ENCODE peak calls at places on chromosomes 1 and 21, in five cellular contexts. T, I, P, Z and S are unnamed samples.

GRCh38 chr1:58983159-58983558 is 199.3 kb upstream of the JUN start:
- DNase-seq in T (peak), I (no peak), P (no peak), Z (no peak), S (no peak)

GRCh38 chr1:65317866-65318653 is 8.7 kb downstream of the DNAJC6 start:
- DNase-seq in T (no peak), I (no peak), P (peak), Z (no peak), S (peak)

GRCh38 chr1:46342084-46342656 is 1.6 kb downstream of the NSUN4 start:
- DNase-seq in T (peak), I (no peak), P (peak), Z (no peak), S (peak)

GRCh38 chr1:227885135-227885647 is 62.5 kb downstream of the WNT9A start:
- DNase-seq in T (no peak), I (no peak), P (no peak), Z (peak), S (no peak)

GRCh38 chr21:33383056-33383888 is 19.9 kb upstream of the IFNGR2 start:
- DNase-seq in T (peak), I (peak), P (peak), Z (peak), S (peak)

GRCh38 chr1:2298685-2299673 is 70.9 kb downstream of the SKI start:
- DNase-seq in T (no peak), I (no peak), P (no peak), Z (peak), S (no peak)

GRCh38 chr1:106676021-106676420 is 380.5 kb upstream of the PRMT6 start:
- DNase-seq in T (no peak), I (no peak), P (no peak), Z (no peak), S (no peak)

GRCh38 chr1:151146072-151146415 is 387 bp downstream of the SEMA6C start:
- DNase-seq in T (no peak), I (no peak), P (no peak), Z (no peak), S (no peak)

GRCh38 chr1:65681101-65681500 is 111.6 kb upstream of the PDE4B start:
- DNase-seq in T (peak), I (no peak), P (no peak), Z (no peak), S (no peak)

GRCh38 chr1:22875851-22876250 is 96.8 kb downstream of the LACTBL1 start:
- DNase-seq in T (no peak), I (no peak), P (no peak), Z (no peak), S (no peak)

GRCh38 chr1:111593403-111594127 is 26.0 kb upstream of the RAP1A start:
- DNase-seq in T (no peak), I (no peak), P (no peak), Z (no peak), S (no peak)

GRCh38 chr1:205057808-205058575 is 15.0 kb downstream of the CNTN2 start:
- DNase-seq in T (no peak), I (no peak), P (no peak), Z (no peak), S (no peak)

GRCh38 chr1:107842241-107842640 is 122.7 kb downstream of the VAV3 start:
- DNase-seq in T (no peak), I (no peak), P (no peak), Z (no peak), S (no peak)

GRCh38 chr1:169106095-169106920 is at the start of gene ATP1B1:
- DNase-seq in T (peak), I (peak), P (peak), Z (peak), S (peak)

GRCh38 chr1:237431448-237431847 is 389.5 kb downstream of the RYR2 start:
- DNase-seq in T (no peak), I (no peak), P (no peak), Z (no peak), S (no peak)
- TF ChIP-seq POLR2A in T (no peak), I (no peak), P (no peak), Z (no peak), S (no peak)

GRCh38 chr1:194517567-194517966 is 1331.2 kb upstream of the B3GALT2 start:
- DNase-seq in T (no peak), I (no peak), P (no peak), Z (no peak), S (peak)
- TF ChIP-seq POLR2A in T (no peak), I (no peak), P (no peak), Z (no peak), S (no peak)

GRCh38 chr21:39597595-39598185 is 15.1 kb upstream of the B3GALT5 start:
- DNase-seq in T (no peak), I (no peak), P (no peak), Z (no peak), S (no peak)
- TF ChIP-seq POLR2A in T (no peak), I (no peak), P (no peak), Z (no peak), S (no peak)

DNA sequence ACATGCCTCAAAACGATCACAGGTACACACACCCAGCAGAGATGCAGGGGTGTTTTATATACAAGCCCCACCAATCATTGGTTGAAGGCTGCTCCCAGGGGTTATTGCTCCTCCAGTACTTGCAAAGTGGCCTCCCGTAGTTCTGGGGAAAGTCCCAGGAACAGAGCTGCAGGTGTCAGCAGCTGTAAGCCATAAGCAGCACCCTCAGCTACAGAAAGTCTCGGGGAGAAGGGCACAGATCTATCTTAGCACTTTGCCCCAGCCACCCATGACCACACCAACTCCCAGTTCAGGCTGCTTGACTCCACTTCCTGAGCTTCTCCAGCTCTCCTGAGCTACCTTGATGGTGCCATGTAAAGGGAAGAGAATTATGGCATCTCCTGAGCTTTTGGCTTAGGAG is 222.7 kb upstream of the GJB5 start:
- DNase-seq in T (no peak), I (no peak), P (no peak), Z (no peak), S (no peak)
- TF ChIP-seq POLR2A in T (no peak), I (no peak), P (no peak), Z (no peak), S (no peak)

GRCh38 chr1:11740258-11741192 is 4.6 kb downstream of the AGTRAP start:
- DNase-seq in T (no peak), I (no peak), P (peak), Z (no peak), S (peak)
- TF ChIP-seq POLR2A in T (no peak), I (no peak), P (no peak), Z (no peak), S (no peak)

DNA sequence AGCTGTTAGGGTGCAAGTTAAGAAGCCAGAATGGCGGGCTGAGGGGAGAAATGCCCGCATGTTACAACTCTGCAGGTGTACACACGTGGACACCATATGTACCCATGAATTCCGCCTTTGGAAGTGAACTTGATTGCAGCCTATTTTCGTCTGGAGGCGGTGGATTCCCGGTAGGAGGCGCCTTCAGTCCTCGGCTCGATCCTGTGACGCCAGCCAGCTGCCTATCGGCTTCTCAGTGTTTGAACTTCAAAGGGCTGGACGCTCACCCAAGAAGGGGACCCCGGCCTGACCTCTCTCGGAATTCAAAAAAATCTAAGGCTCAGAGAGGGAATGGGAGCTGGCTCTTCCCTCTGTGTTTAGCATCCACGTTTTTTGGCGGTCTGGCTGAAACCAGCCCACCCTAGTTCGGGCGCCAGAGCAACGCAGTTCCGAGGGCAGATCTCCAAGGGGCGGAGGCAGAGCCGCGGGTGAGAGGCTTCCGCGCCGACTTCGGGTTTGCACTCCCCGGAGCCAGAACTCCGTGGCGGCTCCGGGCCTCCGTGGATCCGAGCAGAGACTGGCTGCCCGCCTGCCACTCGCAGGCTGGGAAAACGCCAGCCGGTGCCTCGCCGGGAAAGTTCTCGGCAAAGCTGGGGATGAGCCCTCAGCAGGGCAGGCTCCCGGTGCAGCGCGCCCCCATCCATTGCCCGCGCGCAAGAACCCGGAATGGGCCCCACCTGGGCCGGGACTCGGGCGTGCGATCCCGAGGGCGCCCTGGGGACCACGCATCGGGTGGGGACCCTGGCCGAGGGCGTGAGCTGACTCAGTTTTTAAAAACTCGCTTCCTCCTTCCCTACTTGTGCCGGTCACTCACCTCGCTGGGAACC is 996 bp upstream of the TMEM51 start:
- DNase-seq in T (peak), I (peak), P (peak), Z (peak), S (peak)
- TF ChIP-seq POLR2A in T (peak), I (peak), P (no peak), Z (no peak), S (no peak)

GRCh38 chr1:117500584-117500983 is 105.3 kb upstream of the TENT5C start:
- DNase-seq in T (no peak), I (no peak), P (no peak), Z (no peak), S (no peak)

GRCh38 chr1:117501275-117501674 is 104.6 kb upstream of the TENT5C start:
- DNase-seq in T (peak), I (no peak), P (no peak), Z (no peak), S (no peak)

GRCh38 chr1:117493906-117494305 is 111.9 kb upstream of the TENT5C start:
- DNase-seq in T (no peak), I (no peak), P (no peak), Z (no peak), S (no peak)

GRCh38 chr1:117495068-117495467 is 110.8 kb upstream of the TENT5C start:
- DNase-seq in T (no peak), I (no peak), P (no peak), Z (no peak), S (no peak)

DNA sequence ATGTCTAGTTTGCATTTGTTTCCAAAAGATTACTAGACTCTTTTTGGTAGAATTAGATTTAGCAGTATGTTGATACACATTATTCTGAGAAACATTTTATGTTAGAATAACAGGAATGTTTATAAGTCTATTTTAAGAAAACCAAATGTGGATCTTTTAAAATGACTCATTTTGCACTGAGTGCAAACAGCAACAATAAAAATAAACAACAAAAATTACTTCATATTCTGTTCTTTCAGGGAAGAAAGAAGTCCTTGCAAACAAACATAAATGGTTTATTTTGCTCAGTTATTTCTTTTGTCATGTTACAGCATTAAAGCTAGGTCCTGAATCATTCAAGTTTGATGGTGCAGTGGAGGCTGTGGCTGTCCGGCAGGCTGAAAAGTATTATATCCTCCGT is 106.8 kb upstream of the TENT5C start:
- DNase-seq in T (peak), I (no peak), P (no peak), Z (no peak), S (no peak)
- TF ChIP-seq POLR2A in T (no peak), I (no peak), P (no peak), Z (no peak), S (no peak)